ENCODE peak calls at places on chromosomes 7 and 10, in five cellular contexts. B, U, Q, C and L are unnamed samples.
A peak's percentile ranks its signal among the peaks of the same experiment; 100 is the strongest.

GRCh38 chr7:151416135-151416740 is 6.4 kb upstream of the WDR86 start:
- DNase-seq in B (no peak), U (no peak), Q (no peak), C (no peak), L (no peak)

GRCh38 chr7:9124320-9124719 is 690.9 kb downstream of the NXPH1 start:
- DNase-seq in B (no peak), U (no peak), Q (no peak), C (no peak), L (no peak)

GRCh38 chr10:84908491-84908890 is 580.1 kb downstream of the CCSER2 start:
- DNase-seq in B (no peak), U (no peak), Q (no peak), C (no peak), L (no peak)

GRCh38 chr7:139568813-139569490 is 45.5 kb downstream of the CLEC2L start:
- DNase-seq in B (no peak), U (no peak), Q (no peak), C (no peak), L (no peak)

GRCh38 chr10:69045441-69046300 is 42.2 kb upstream of the SRGN start:
- DNase-seq in B (peak; percentile 23), U (peak; percentile 67), Q (no peak), C (no peak), L (peak; percentile 69)

GRCh38 chr7:128405345-128406146 is 4.2 kb downstream of the IMPDH1 start:
- DNase-seq in B (peak; percentile 57), U (peak; percentile 18), Q (peak; percentile 70), C (peak; percentile 66), L (peak; percentile 60)

GRCh38 chr7:94578615-94579014 is 69.0 kb downstream of the CASD1 start:
- DNase-seq in B (no peak), U (no peak), Q (no peak), C (no peak), L (no peak)

GRCh38 chr7:146683439-146683838 is 566.8 kb downstream of the CNTNAP2 start:
- DNase-seq in B (no peak), U (peak; percentile 57), Q (no peak), C (no peak), L (no peak)

GRCh38 chr7:25314729-25315267 is 86.5 kb upstream of the NPVF start:
- DNase-seq in B (no peak), U (peak; percentile 6), Q (peak; percentile 41), C (no peak), L (no peak)

GRCh38 chr7:87110778-87111177 is 41.5 kb upstream of the DMTF1 start:
- DNase-seq in B (no peak), U (peak; percentile 44), Q (no peak), C (no peak), L (no peak)

GRCh38 chr7:131909151-131909768 is 352.8 kb upstream of the PODXL start:
- DNase-seq in B (no peak), U (no peak), Q (peak; percentile 13), C (no peak), L (no peak)

GRCh38 chr7:32618987-32619386 is 123.7 kb downstream of the AVL9 start:
- DNase-seq in B (no peak), U (no peak), Q (no peak), C (no peak), L (no peak)

GRCh38 chr10:6027929-6028328 is 34.2 kb downstream of the IL2RA start:
- DNase-seq in B (no peak), U (no peak), Q (no peak), C (no peak), L (no peak)

GRCh38 chr10:89829262-89829886 is 128.0 kb downstream of the KIF20B start:
- DNase-seq in B (no peak), U (no peak), Q (no peak), C (no peak), L (no peak)

GRCh38 chr10:82888809-82889455 is 1013.9 kb downstream of the NRG3 start:
- DNase-seq in B (no peak), U (no peak), Q (no peak), C (peak; percentile 11), L (no peak)

GRCh38 chr7:947391-948210 is 6.9 kb downstream of the ADAP1 start:
- DNase-seq in B (no peak), U (no peak), Q (peak; percentile 14), C (no peak), L (no peak)

GRCh38 chr7:101917566-101917965 is 100.1 kb downstream of the CUX1 start:
- DNase-seq in B (no peak), U (no peak), Q (no peak), C (no peak), L (no peak)

GRCh38 chr7:30851651-30852359 is 59.8 kb upstream of the AQP1 start:
- DNase-seq in B (no peak), U (peak; percentile 19), Q (no peak), C (no peak), L (no peak)

GRCh38 chr10:110398419-110399162 is 93.9 kb upstream of the SMNDC1 start:
- DNase-seq in B (no peak), U (peak; percentile 97), Q (peak; percentile 84), C (no peak), L (no peak)

GRCh38 chr7:26334171-26334570 is 42.5 kb downstream of the SNX10 start:
- DNase-seq in B (no peak), U (no peak), Q (no peak), C (no peak), L (no peak)

GRCh38 chr10:79452174-79452611 is 6.8 kb upstream of the ZCCHC24 start:
- DNase-seq in B (no peak), U (peak; percentile 48), Q (no peak), C (no peak), L (no peak)
- H3K36me3 ChIP-seq in B (no peaks in the 10 kb centered on the region), U (no peaks in the 10 kb centered on the region), Q (no peaks in the 10 kb centered on the region), C (no peaks in the 10 kb centered on the region), L (no peaks in the 10 kb centered on the region)

DNA sequence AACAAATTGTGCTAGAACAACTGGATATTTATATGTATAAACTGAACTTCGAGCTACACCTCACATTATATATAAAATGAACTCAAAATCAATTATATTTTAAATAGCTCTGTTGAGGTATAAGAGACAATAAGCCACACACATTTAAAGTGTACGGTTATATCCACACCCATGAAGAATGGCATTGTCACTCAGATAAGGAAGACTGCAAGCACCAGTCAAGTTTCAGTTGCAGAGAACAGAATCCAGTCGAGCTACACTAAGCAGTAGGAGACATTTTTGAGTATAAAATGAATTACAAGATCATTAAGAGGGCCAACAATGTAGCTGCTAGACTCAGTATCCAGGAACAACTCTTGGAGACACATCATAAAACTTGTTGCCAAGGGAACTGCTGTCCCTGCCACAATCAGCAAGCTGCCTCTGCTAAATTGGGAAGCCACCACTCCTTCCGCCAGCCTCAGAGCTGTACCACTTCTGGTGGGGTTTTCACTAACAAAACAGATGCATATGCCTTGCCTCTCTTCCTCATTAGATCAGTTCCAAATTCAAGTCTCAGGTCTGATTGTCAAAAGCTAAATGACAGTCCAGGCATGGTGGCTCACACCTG is 19.6 kb upstream of the GPNMB start:
- DNase-seq in B (no peak), U (no peak), Q (no peak), C (no peak), L (no peak)
- H3K27ac ChIP-seq in B (no peak overlapping the region), U (no peak overlapping the region), Q (no peak overlapping the region), C (no peak overlapping the region), L (no peak overlapping the region)

DNA sequence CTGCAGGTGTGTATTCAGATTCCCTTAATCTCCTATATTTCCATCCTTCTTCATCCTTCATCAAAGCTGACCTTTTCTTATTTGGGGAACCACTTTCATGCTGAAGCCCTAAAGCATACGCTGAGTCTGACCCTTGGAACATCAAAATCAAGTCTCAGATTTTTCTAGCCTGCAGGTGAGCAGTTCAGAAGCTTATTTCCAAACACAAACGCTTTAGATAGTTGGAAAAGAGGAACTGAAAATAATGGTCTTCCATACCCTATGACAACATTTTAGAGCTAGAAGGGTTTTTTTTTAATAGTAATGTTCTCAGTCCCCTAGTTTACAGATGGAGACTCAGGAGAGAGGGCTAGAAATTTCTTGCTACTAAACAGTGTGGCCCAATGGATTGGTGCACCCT is 1.6 kb upstream of the AGK start:
- DNase-seq in B (no peak), U (no peak), Q (no peak), C (no peak), L (no peak)
- H3K4me1 ChIP-seq in B (peaks cover 18% of the 10 kb centered on the region), U (no peaks in the 10 kb centered on the region), Q (peaks cover 5% of the 10 kb centered on the region), C (peaks cover 5% of the 10 kb centered on the region), L (peaks cover 17% of the 10 kb centered on the region)

GRCh38 chr10:60427709-60428386 is 38.2 kb upstream of the ANK3 start:
- DNase-seq in B (no peak), U (no peak), Q (no peak), C (no peak), L (no peak)
- H3K36me3 ChIP-seq in B (no peaks in the 10 kb centered on the region), U (no peaks in the 10 kb centered on the region), Q (no peaks in the 10 kb centered on the region), C (no peaks in the 10 kb centered on the region), L (no peaks in the 10 kb centered on the region)

GRCh38 chr10:86801995-86802394 is 45.6 kb downstream of the BMPR1A start:
- DNase-seq in B (no peak), U (no peak), Q (no peak), C (no peak), L (no peak)

GRCh38 chr10:86795353-86795752 is 38.9 kb downstream of the BMPR1A start:
- DNase-seq in B (no peak), U (peak; percentile 87), Q (no peak), C (peak; percentile 79), L (no peak)

GRCh38 chr10:86799188-86799845 is 42.9 kb downstream of the BMPR1A start:
- DNase-seq in B (no peak), U (no peak), Q (no peak), C (no peak), L (no peak)

GRCh38 chr10:86798636-86799035 is 42.2 kb downstream of the BMPR1A start:
- DNase-seq in B (no peak), U (peak; percentile 46), Q (no peak), C (no peak), L (peak; percentile 54)

DNA sequence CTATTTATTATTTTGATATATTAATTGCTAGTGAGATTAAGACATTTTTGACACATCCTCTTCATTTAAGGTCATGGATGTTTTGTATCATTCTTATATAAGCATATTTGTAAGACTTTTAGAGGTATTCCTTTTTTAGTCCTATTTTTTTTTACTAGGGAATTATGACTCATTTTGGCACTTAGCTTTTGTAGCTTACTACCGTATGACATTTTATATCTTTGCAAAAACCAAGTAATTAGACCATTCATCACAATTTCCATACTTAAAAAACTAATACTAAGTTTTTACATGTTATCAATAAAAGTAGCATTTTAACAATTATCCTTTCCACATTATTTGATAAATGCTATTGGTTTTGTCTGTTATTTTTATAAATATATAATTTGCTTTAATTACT is 41.6 kb downstream of the BMPR1A start:
- DNase-seq in B (no peak), U (peak; percentile 31), Q (no peak), C (no peak), L (no peak)
- H3K27ac ChIP-seq in B (no peak overlapping the region), U (no peak overlapping the region), Q (peak overlapping the region; percentile 40), C (no peak overlapping the region), L (no peak overlapping the region)

GRCh38 chr7:69388462-69389137 is 209.7 kb upstream of the AUTS2 start:
- DNase-seq in B (no peak), U (no peak), Q (no peak), C (no peak), L (no peak)
- H3K4me1 ChIP-seq in B (no peaks in the 10 kb centered on the region), U (no peaks in the 10 kb centered on the region), Q (no peaks in the 10 kb centered on the region), C (no peaks in the 10 kb centered on the region), L (no peaks in the 10 kb centered on the region)

DNA sequence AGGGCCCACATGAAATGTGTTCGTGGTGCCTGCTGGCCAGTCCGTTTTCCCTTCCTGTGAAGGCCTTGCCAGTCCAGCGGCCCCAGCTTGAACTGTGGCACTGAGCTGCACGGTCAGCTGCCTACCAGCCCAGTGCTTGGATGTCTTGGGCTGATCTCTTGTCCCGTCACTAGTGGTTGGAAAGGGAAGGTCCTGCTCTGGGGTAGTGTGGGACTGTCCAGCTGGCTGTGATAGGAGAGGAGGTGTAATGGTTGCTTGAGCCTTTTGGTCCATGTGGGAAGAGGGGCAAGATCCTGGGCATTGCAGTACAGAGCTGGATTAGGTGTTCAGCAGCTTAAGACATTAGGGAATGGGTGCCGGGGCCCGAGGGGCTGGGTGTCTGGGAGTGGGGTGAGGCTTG is 15.0 kb downstream of the BUD23 start:
- DNase-seq in B (no peak), U (no peak), Q (no peak), C (no peak), L (no peak)
- H3K36me3 ChIP-seq in B (peaks cover 40% of the 10 kb centered on the region), U (peaks cover 37% of the 10 kb centered on the region), Q (peaks cover 24% of the 10 kb centered on the region), C (peaks cover 15% of the 10 kb centered on the region), L (peaks cover 48% of the 10 kb centered on the region)